ENCODE peak calls at places on chromosomes 7 and 10, in five cellular contexts. J, F, N, L and Y are unnamed samples.

GRCh38 chr7:117458977-117459583 is 20.7 kb upstream of the CFTR start:
- DNase-seq in L (no peak), J (no peak), F (no peak), N (no peak), Y (no peak)

GRCh38 chr7:91694221-91694856 is 186.2 kb downstream of the MTERF1 start:
- DNase-seq in L (no peak), N (no peak), J (no peak), F (no peak), Y (peak; percentile 36)

GRCh38 chr7:29449569-29450260 is 113.9 kb upstream of the PRR15 start:
- DNase-seq in N (no peak), F (no peak), L (no peak), J (no peak), Y (no peak)

GRCh38 chr10:63375859-63376258 is 89.9 kb downstream of the JMJD1C start:
- DNase-seq in L (no peak), F (no peak), J (no peak), N (no peak), Y (no peak)

GRCh38 chr7:158431941-158432347 is 155.7 kb downstream of the PTPRN2 start:
- DNase-seq in J (peak; percentile 97), L (no peak), F (no peak), N (no peak), Y (no peak)

GRCh38 chr7:156892086-156892800 is 740 bp downstream of the LMBR1 start:
- DNase-seq in L (peak; percentile 71), F (peak; percentile 60), J (peak; percentile 75), N (peak; percentile 70), Y (no peak)

GRCh38 chr7:1192171-1192676 is 32.2 kb upstream of the ZFAND2A start:
- DNase-seq in L (peak; percentile 50), J (no peak), N (no peak), F (no peak), Y (no peak)

GRCh38 chr7:146736446-146737190 is 620.0 kb downstream of the CNTNAP2 start:
- DNase-seq in N (no peak), J (no peak), L (no peak), F (no peak), Y (no peak)

GRCh38 chr7:28017372-28017771 is 163.2 kb downstream of the JAZF1 start:
- DNase-seq in F (no peak), N (no peak), J (no peak), L (no peak), Y (no peak)